ENCODE peak calls at places on chromosomes 5 and 9, in nine cellular contexts. One of them, this sample, is unnamed.
A peak's percentile ranks its signal among the peaks of the same experiment; 100 is the strongest.

GRCh38 chr5:147667363-147667762 is 115.2 kb downstream of the JAKMIP2 start:
- DNase-seq in uterus: no peak
- DNase-seq in heart left ventricle: no peak
- DNase-seq in ovary: no peak
- DNase-seq in adipocyte: no peak
- DNase-seq in CD8-positive, alpha-beta memory T cell: no peak
- DNase-seq in right lobe of liver: no peak
- DNase-seq in neuronal stem cell: no peak
- DNase-seq in mammary epithelial cell: no peak
- DNase-seq in this sample: no peak

GRCh38 chr5:122515709-122516431 is 203.8 kb downstream of the SNCAIP start:
- DNase-seq in uterus: peak; percentile 28
- DNase-seq in heart left ventricle: peak; percentile 30
- DNase-seq in ovary: peak; percentile 69
- DNase-seq in adipocyte: peak; percentile 92
- DNase-seq in CD8-positive, alpha-beta memory T cell: no peak
- DNase-seq in right lobe of liver: peak; percentile 44
- DNase-seq in neuronal stem cell: peak; percentile 65
- DNase-seq in mammary epithelial cell: peak; percentile 39
- DNase-seq in this sample: peak; percentile 59

GRCh38 chr5:176415240-176416122 is 858 bp downstream of the CLTB start:
- DNase-seq in uterus: peak; percentile 40
- DNase-seq in heart left ventricle: peak; percentile 35
- DNase-seq in ovary: peak; percentile 63
- DNase-seq in adipocyte: peak; percentile 81
- DNase-seq in CD8-positive, alpha-beta memory T cell: no peak
- DNase-seq in right lobe of liver: no peak
- DNase-seq in neuronal stem cell: no peak
- DNase-seq in mammary epithelial cell: peak; percentile 62
- DNase-seq in this sample: peak; percentile 52

GRCh38 chr5:134851307-134851923 is 5.6 kb downstream of the C5orf24 start:
- DNase-seq in uterus: no peak
- DNase-seq in heart left ventricle: peak; percentile 5
- DNase-seq in ovary: no peak
- DNase-seq in adipocyte: peak; percentile 79
- DNase-seq in CD8-positive, alpha-beta memory T cell: no peak
- DNase-seq in right lobe of liver: no peak
- DNase-seq in neuronal stem cell: no peak
- DNase-seq in mammary epithelial cell: peak; percentile 37
- DNase-seq in this sample: no peak

GRCh38 chr5:113761594-113761993 is 248.1 kb downstream of the YTHDC2 start:
- DNase-seq in uterus: no peak
- DNase-seq in heart left ventricle: no peak
- DNase-seq in ovary: no peak
- DNase-seq in adipocyte: no peak
- DNase-seq in CD8-positive, alpha-beta memory T cell: no peak
- DNase-seq in right lobe of liver: no peak
- DNase-seq in neuronal stem cell: no peak
- DNase-seq in mammary epithelial cell: no peak
- DNase-seq in this sample: no peak

GRCh38 chr9:103364753-103365152 is 369.6 kb downstream of the CYLC2 start:
- DNase-seq in uterus: no peak
- DNase-seq in heart left ventricle: no peak
- DNase-seq in ovary: no peak
- DNase-seq in adipocyte: peak; percentile 55
- DNase-seq in CD8-positive, alpha-beta memory T cell: no peak
- DNase-seq in right lobe of liver: no peak
- DNase-seq in neuronal stem cell: no peak
- DNase-seq in mammary epithelial cell: peak; percentile 94
- DNase-seq in this sample: no peak

GRCh38 chr5:111934511-111934910 is 177.5 kb upstream of the NREP start:
- DNase-seq in uterus: no peak
- DNase-seq in heart left ventricle: no peak
- DNase-seq in ovary: no peak
- DNase-seq in adipocyte: peak; percentile 25
- DNase-seq in CD8-positive, alpha-beta memory T cell: no peak
- DNase-seq in right lobe of liver: no peak
- DNase-seq in neuronal stem cell: no peak
- DNase-seq in mammary epithelial cell: no peak
- DNase-seq in this sample: no peak

GRCh38 chr5:73321757-73322452 is 126.7 kb downstream of the FOXD1 start:
- DNase-seq in uterus: no peak
- DNase-seq in heart left ventricle: no peak
- DNase-seq in ovary: no peak
- DNase-seq in adipocyte: peak; percentile 67
- DNase-seq in CD8-positive, alpha-beta memory T cell: no peak
- DNase-seq in right lobe of liver: no peak
- DNase-seq in neuronal stem cell: no peak
- DNase-seq in mammary epithelial cell: peak; percentile 99
- DNase-seq in this sample: no peak

GRCh38 chr9:112550531-112550930 is 63.9 kb downstream of the KIAA1958 start:
- DNase-seq in uterus: no peak
- DNase-seq in heart left ventricle: no peak
- DNase-seq in ovary: no peak
- DNase-seq in adipocyte: no peak
- DNase-seq in CD8-positive, alpha-beta memory T cell: no peak
- DNase-seq in right lobe of liver: no peak
- DNase-seq in neuronal stem cell: no peak
- DNase-seq in mammary epithelial cell: peak; percentile 67
- DNase-seq in this sample: no peak

GRCh38 chr5:170297589-170298462 is at the start of gene LCP2:
- DNase-seq in uterus: no peak
- DNase-seq in heart left ventricle: no peak
- DNase-seq in ovary: no peak
- DNase-seq in adipocyte: no peak
- DNase-seq in CD8-positive, alpha-beta memory T cell: peak; percentile 34
- DNase-seq in right lobe of liver: no peak
- DNase-seq in neuronal stem cell: no peak
- DNase-seq in mammary epithelial cell: peak; percentile 7
- DNase-seq in this sample: no peak

GRCh38 chr9:121989010-121989409 is 104.1 kb downstream of the TTLL11 start:
- DNase-seq in uterus: no peak
- DNase-seq in heart left ventricle: no peak
- DNase-seq in ovary: no peak
- DNase-seq in adipocyte: no peak
- DNase-seq in CD8-positive, alpha-beta memory T cell: no peak
- DNase-seq in right lobe of liver: no peak
- DNase-seq in neuronal stem cell: peak; percentile 23
- DNase-seq in mammary epithelial cell: no peak
- DNase-seq in this sample: no peak

GRCh38 chr9:125521462-125522327 is 185.3 kb downstream of the MAPKAP1 start:
- DNase-seq in uterus: no peak
- DNase-seq in heart left ventricle: no peak
- DNase-seq in ovary: no peak
- DNase-seq in adipocyte: peak; percentile 71
- DNase-seq in CD8-positive, alpha-beta memory T cell: no peak
- DNase-seq in right lobe of liver: no peak
- DNase-seq in neuronal stem cell: no peak
- DNase-seq in mammary epithelial cell: peak; percentile 96
- DNase-seq in this sample: no peak

GRCh38 chr9:91799113-91799735 is 150.8 kb downstream of the ROR2 start:
- DNase-seq in uterus: no peak
- DNase-seq in heart left ventricle: no peak
- DNase-seq in ovary: no peak
- DNase-seq in adipocyte: no peak
- DNase-seq in CD8-positive, alpha-beta memory T cell: no peak
- DNase-seq in right lobe of liver: no peak
- DNase-seq in neuronal stem cell: no peak
- DNase-seq in mammary epithelial cell: no peak
- DNase-seq in this sample: no peak

GRCh38 chr9:15498246-15499018 is 12.3 kb downstream of the PSIP1 start:
- DNase-seq in uterus: no peak
- DNase-seq in heart left ventricle: no peak
- DNase-seq in ovary: no peak
- DNase-seq in adipocyte: peak; percentile 46
- DNase-seq in CD8-positive, alpha-beta memory T cell: no peak
- DNase-seq in right lobe of liver: no peak
- DNase-seq in neuronal stem cell: no peak
- DNase-seq in mammary epithelial cell: no peak
- DNase-seq in this sample: no peak
- H3K4me1 ChIP-seq in uterus: no peaks in the 10 kb centered on the region
- H3K4me1 ChIP-seq in heart left ventricle: no peaks in the 10 kb centered on the region
- H3K4me1 ChIP-seq in ovary: peaks cover 1% of the 10 kb centered on the region
- H3K4me1 ChIP-seq in adipocyte: no peaks in the 10 kb centered on the region
- H3K4me1 ChIP-seq in CD8-positive, alpha-beta memory T cell: peaks cover 26% of the 10 kb centered on the region
- H3K4me1 ChIP-seq in right lobe of liver: no peaks in the 10 kb centered on the region
- H3K4me1 ChIP-seq in neuronal stem cell: no peaks in the 10 kb centered on the region
- H3K4me1 ChIP-seq in mammary epithelial cell: no peaks in the 10 kb centered on the region
- H3K4me1 ChIP-seq in this sample: no peaks in the 10 kb centered on the region

GRCh38 chr5:51958473-51958872 is 575.2 kb downstream of the ISL1 start:
- DNase-seq in uterus: no peak
- DNase-seq in heart left ventricle: no peak
- DNase-seq in ovary: no peak
- DNase-seq in adipocyte: no peak
- DNase-seq in CD8-positive, alpha-beta memory T cell: no peak
- DNase-seq in right lobe of liver: no peak
- DNase-seq in neuronal stem cell: no peak
- DNase-seq in mammary epithelial cell: no peak
- DNase-seq in this sample: no peak
- H3K9me3 ChIP-seq in uterus: no peaks in the 10 kb centered on the region
- H3K9me3 ChIP-seq in heart left ventricle: no peaks in the 10 kb centered on the region
- H3K9me3 ChIP-seq in ovary: no peaks in the 10 kb centered on the region
- H3K9me3 ChIP-seq in adipocyte: no peaks in the 10 kb centered on the region
- H3K9me3 ChIP-seq in CD8-positive, alpha-beta memory T cell: no peaks in the 10 kb centered on the region
- H3K9me3 ChIP-seq in right lobe of liver: no peaks in the 10 kb centered on the region
- H3K9me3 ChIP-seq in neuronal stem cell: no peaks in the 10 kb centered on the region
- H3K9me3 ChIP-seq in mammary epithelial cell: no peaks in the 10 kb centered on the region
- H3K9me3 ChIP-seq in this sample: no peaks in the 10 kb centered on the region

DNA sequence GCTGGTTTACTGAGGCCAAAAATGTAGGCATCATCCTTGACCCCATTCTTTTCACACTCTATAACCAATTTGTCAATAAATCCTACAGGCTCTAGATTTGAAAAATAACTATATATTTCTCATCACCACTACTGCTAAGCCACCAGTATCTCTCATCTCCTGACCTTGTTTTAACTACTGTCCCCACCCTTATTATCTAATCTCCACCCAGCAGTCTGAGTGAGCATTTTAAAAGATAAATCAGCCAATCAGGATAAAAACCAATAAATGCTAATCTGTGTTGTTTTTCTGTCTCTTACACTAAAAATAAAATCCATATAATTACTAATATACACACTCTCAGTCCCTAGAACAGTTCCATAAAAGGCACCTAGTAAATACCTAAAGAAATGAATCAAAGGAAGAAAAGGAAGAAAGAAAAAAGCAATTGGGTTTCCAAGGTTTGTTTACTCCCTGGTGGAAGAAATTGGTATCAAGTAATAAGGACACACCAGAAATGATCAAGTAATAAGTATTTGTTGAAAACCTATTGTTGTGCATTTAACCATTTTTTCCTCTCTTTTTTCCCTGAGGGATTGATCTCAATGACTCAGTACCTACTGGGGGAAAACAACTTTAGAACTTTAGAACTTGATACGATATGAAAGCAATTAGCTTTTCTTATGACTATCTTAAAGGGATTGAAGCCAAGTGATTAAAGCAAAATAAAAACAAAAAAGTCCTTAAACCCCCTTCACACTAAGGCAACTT is 19.3 kb downstream of the MRPS27 start:
- DNase-seq in uterus: no peak
- DNase-seq in heart left ventricle: no peak
- DNase-seq in ovary: no peak
- DNase-seq in adipocyte: no peak
- DNase-seq in CD8-positive, alpha-beta memory T cell: no peak
- DNase-seq in right lobe of liver: no peak
- DNase-seq in neuronal stem cell: no peak
- DNase-seq in mammary epithelial cell: no peak
- DNase-seq in this sample: no peak
- H3K4me1 ChIP-seq in uterus: no peaks in the 10 kb centered on the region
- H3K4me1 ChIP-seq in heart left ventricle: no peaks in the 10 kb centered on the region
- H3K4me1 ChIP-seq in ovary: peaks cover 3% of the 10 kb centered on the region
- H3K4me1 ChIP-seq in adipocyte: peaks cover 30% of the 10 kb centered on the region
- H3K4me1 ChIP-seq in CD8-positive, alpha-beta memory T cell: no peaks in the 10 kb centered on the region
- H3K4me1 ChIP-seq in right lobe of liver: no peaks in the 10 kb centered on the region
- H3K4me1 ChIP-seq in neuronal stem cell: peaks cover 13% of the 10 kb centered on the region
- H3K4me1 ChIP-seq in mammary epithelial cell: no peaks in the 10 kb centered on the region
- H3K4me1 ChIP-seq in this sample: no peaks in the 10 kb centered on the region

GRCh38 chr5:1330146-1330846 is 14.6 kb downstream of the CLPTM1L start:
- DNase-seq in uterus: no peak
- DNase-seq in heart left ventricle: no peak
- DNase-seq in ovary: no peak
- DNase-seq in adipocyte: no peak
- DNase-seq in CD8-positive, alpha-beta memory T cell: no peak
- DNase-seq in right lobe of liver: peak; percentile 77
- DNase-seq in neuronal stem cell: no peak
- DNase-seq in mammary epithelial cell: peak; percentile 98
- DNase-seq in this sample: no peak

GRCh38 chr5:1330847-1331831 is 13.8 kb downstream of the CLPTM1L start:
- DNase-seq in uterus: no peak
- DNase-seq in heart left ventricle: no peak
- DNase-seq in ovary: no peak
- DNase-seq in adipocyte: no peak
- DNase-seq in CD8-positive, alpha-beta memory T cell: no peak
- DNase-seq in right lobe of liver: no peak
- DNase-seq in neuronal stem cell: no peak
- DNase-seq in mammary epithelial cell: no peak
- DNase-seq in this sample: peak; percentile 48

GRCh38 chr5:1331861-1332405 is 13.0 kb downstream of the CLPTM1L start:
- DNase-seq in uterus: no peak
- DNase-seq in heart left ventricle: no peak
- DNase-seq in ovary: no peak
- DNase-seq in adipocyte: no peak
- DNase-seq in CD8-positive, alpha-beta memory T cell: no peak
- DNase-seq in right lobe of liver: no peak
- DNase-seq in neuronal stem cell: no peak
- DNase-seq in mammary epithelial cell: no peak
- DNase-seq in this sample: no peak

GRCh38 chr5:1325870-1326546 is 18.9 kb downstream of the CLPTM1L start:
- DNase-seq in uterus: no peak
- DNase-seq in heart left ventricle: no peak
- DNase-seq in ovary: no peak
- DNase-seq in adipocyte: no peak
- DNase-seq in CD8-positive, alpha-beta memory T cell: no peak
- DNase-seq in right lobe of liver: no peak
- DNase-seq in neuronal stem cell: no peak
- DNase-seq in mammary epithelial cell: no peak
- DNase-seq in this sample: no peak

DNA sequence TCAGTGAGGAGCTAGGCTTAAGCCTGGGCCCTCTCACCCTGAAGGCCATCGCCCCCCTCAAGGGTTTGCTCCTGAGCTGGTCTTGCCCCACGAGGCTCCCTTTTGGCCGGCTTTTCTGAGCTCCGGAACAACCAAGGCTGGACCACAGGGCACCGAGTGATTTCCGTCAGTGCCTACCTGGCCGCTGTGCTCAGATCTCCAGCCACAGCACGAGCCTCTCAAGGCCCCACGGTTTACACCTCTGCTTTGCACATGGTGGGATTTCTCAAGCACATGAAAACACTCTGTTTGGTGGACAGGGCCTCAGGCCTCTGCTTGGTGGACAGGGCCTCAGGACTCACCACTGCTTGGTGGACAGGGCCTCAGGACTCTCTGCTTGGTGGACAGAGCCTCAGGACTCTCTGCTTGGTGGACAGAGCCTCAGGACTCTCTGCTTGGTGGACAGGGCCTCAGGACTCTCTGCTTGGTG is 15.8 kb downstream of the CLPTM1L start:
- DNase-seq in uterus: no peak
- DNase-seq in heart left ventricle: no peak
- DNase-seq in ovary: no peak
- DNase-seq in adipocyte: no peak
- DNase-seq in CD8-positive, alpha-beta memory T cell: no peak
- DNase-seq in right lobe of liver: no peak
- DNase-seq in neuronal stem cell: no peak
- DNase-seq in mammary epithelial cell: no peak
- DNase-seq in this sample: no peak
- H3K9me3 ChIP-seq in uterus: no peaks in the 10 kb centered on the region
- H3K9me3 ChIP-seq in heart left ventricle: no peaks in the 10 kb centered on the region
- H3K9me3 ChIP-seq in ovary: no peaks in the 10 kb centered on the region
- H3K9me3 ChIP-seq in adipocyte: peaks cover 9% of the 10 kb centered on the region
- H3K9me3 ChIP-seq in CD8-positive, alpha-beta memory T cell: no peaks in the 10 kb centered on the region
- H3K9me3 ChIP-seq in right lobe of liver: no peaks in the 10 kb centered on the region
- H3K9me3 ChIP-seq in neuronal stem cell: no peaks in the 10 kb centered on the region
- H3K9me3 ChIP-seq in mammary epithelial cell: peaks cover 4% of the 10 kb centered on the region
- H3K9me3 ChIP-seq in this sample: no peaks in the 10 kb centered on the region

This sample was measured in right cardiac atrium.